ENCODE peak calls at places on chromosomes 3 and 15, in nine cellular contexts. S is T-helper 17 cell; C is right lobe of liver; M is Calu3; U is stimulated activated naive B cell treated with anti-CD40 and anti-IgM and Interleukin-4, amounts not matched to agents 10 μg/mL and 1 μg/mL and 100 μg/mL, for 72 hours; Z is caudate nucleus; Q is neural progenitor cell; P is HEK293T; Y is astrocyte. W is an unnamed sample.

GRCh38 chr3:114660124-114660523 is 366.3 kb downstream of the TIGIT start:
- DNase-seq in P (no peak), M (no peak), Z (no peak), Y (peak), U (no peak), Q (peak), S (no peak), C (no peak), W (no peak)

GRCh38 chr3:133880287-133880686 is 15.4 kb downstream of the RAB6B start:
- DNase-seq in S (no peak), P (no peak), M (no peak), Q (no peak), C (peak), Y (no peak), U (no peak), Z (no peak), W (no peak)

GRCh38 chr3:157533298-157533870 is 30.2 kb upstream of the VEPH1 start:
- DNase-seq in S (no peak), C (no peak), Y (peak), M (no peak), Q (no peak), P (no peak), U (no peak), Z (no peak), W (no peak)

GRCh38 chr3:57423335-57423734 is 120.8 kb downstream of the DNAH12 start:
- DNase-seq in C (no peak), Z (no peak), M (no peak), U (no peak), Q (peak), S (no peak), P (no peak), Y (no peak), W (no peak)

GRCh38 chr15:69457304-69458280 is 5.0 kb downstream of the RPLP1 start:
- DNase-seq in Q (no peak), U (no peak), M (no peak), C (no peak), Z (no peak), Y (no peak), P (no peak), S (no peak), W (peak)

GRCh38 chr3:193130576-193130975 is 110.4 kb upstream of the PLAAT1 start:
- DNase-seq in Q (no peak), S (no peak), Z (no peak), Y (no peak), P (no peak), U (no peak), C (no peak), M (no peak), W (no peak)

GRCh38 chr3:152175576-152175883 is 93.2 kb upstream of the MBNL1 start:
- DNase-seq in C (no peak), M (no peak), S (no peak), P (no peak), U (no peak), Q (no peak), Y (peak), Z (no peak), W (peak)

GRCh38 chr3:38960042-38960622 is 91.6 kb downstream of the SCN11A start:
- DNase-seq in Z (no peak), U (no peak), Q (no peak), M (no peak), Y (no peak), S (no peak), C (no peak), P (no peak), W (no peak)

GRCh38 chr3:150218236-150218635 is 189.9 kb upstream of the TSC22D2 start:
- DNase-seq in Y (peak), Q (no peak), M (no peak), S (no peak), C (no peak), P (no peak), Z (no peak), U (no peak), W (no peak)

GRCh38 chr3:54863806-54864205 is 64.1 kb downstream of the LRTM1 start:
- DNase-seq in C (no peak), Z (no peak), M (no peak), P (no peak), Y (no peak), U (no peak), Q (no peak), S (no peak), W (no peak)

GRCh38 chr3:38401563-38401962 is 52.1 kb upstream of the ACVR2B start:
- DNase-seq in M (no peak), P (no peak), C (no peak), S (no peak), Z (no peak), Q (no peak), Y (no peak), U (no peak), W (no peak)

GRCh38 chr15:74173545-74174215 is at the start of gene ISLR:
- DNase-seq in Q (no peak), S (no peak), Z (no peak), M (no peak), C (peak), Y (peak), U (no peak), P (no peak), W (no peak)

GRCh38 chr15:74845208-74845568 is 2.2 kb upstream of the ULK3 start:
- DNase-seq in M (no peak), Z (no peak), P (no peak), Q (no peak), S (peak), Y (no peak), U (no peak), C (no peak), W (no peak)

GRCh38 chr3:155208183-155208582 is 85.3 kb downstream of the STRIT1 start:
- DNase-seq in Q (no peak), P (no peak), Y (no peak), C (no peak), S (no peak), Z (no peak), M (no peak), U (no peak), W (no peak)

GRCh38 chr3:9351709-9352126 is 11.1 kb upstream of the THUMPD3 start:
- DNase-seq in U (no peak), Y (no peak), C (no peak), M (peak), P (no peak), Q (no peak), S (no peak), Z (no peak), W (peak)

GRCh38 chr15:39461536-39462140 is 119.2 kb upstream of the THBS1 start:
- DNase-seq in U (no peak), M (no peak), Q (no peak), Z (no peak), P (no peak), C (no peak), S (no peak), Y (no peak), W (no peak)

GRCh38 chr3:143832433-143832832 is 15.8 kb downstream of the SLC9A9 start:
- DNase-seq in C (no peak), P (no peak), Z (no peak), Y (peak), Q (no peak), M (no peak), U (no peak), S (no peak), W (no peak)

GRCh38 chr15:64547275-64547674 is 86.9 kb downstream of the ZNF609 start:
- DNase-seq in Q (no peak), S (no peak), C (no peak), Y (no peak), Z (no peak), P (no peak), U (no peak), M (no peak), W (no peak)

GRCh38 chr3:126961191-126961790 is 21.6 kb upstream of the PLXNA1 start:
- DNase-seq in Y (peak), P (no peak), Z (no peak), C (no peak), Q (no peak), U (peak), M (no peak), S (no peak), W (no peak)

GRCh38 chr3:184588776-184589175 is 27.2 kb downstream of the EPHB3 start:
- DNase-seq in Z (no peak), C (no peak), M (no peak), S (no peak), P (no peak), Y (no peak), Q (no peak), U (no peak), W (no peak)

GRCh38 chr15:52360229-52361203 is 64.9 kb upstream of the MYO5C start:
- DNase-seq in Y (no peak), P (no peak), Q (peak), S (no peak), M (no peak), C (no peak), U (no peak), Z (no peak), W (no peak)

GRCh38 chr15:29925227-29926082 is 103.2 kb upstream of the TJP1 start:
- DNase-seq in Z (no peak), Q (peak), Y (peak), U (no peak), M (peak), P (peak), C (peak), S (no peak), W (peak)

GRCh38 chr15:48722764-48723661 is 77.5 kb upstream of the FBN1 start:
- DNase-seq in C (no peak), M (peak), S (no peak), Y (peak), P (no peak), Q (no peak), Z (no peak), U (no peak), W (no peak)

GRCh38 chr15:93178371-93178770 is 89.4 kb upstream of the RGMA start:
- DNase-seq in P (no peak), Y (no peak), M (peak), U (no peak), S (no peak), C (no peak), Z (no peak), Q (no peak), W (peak)

GRCh38 chr3:40254491-40254890 is 55.0 kb upstream of the EIF1B start:
- DNase-seq in U (no peak), P (no peak), Y (no peak), M (no peak), C (no peak), Q (no peak), Z (no peak), S (no peak), W (no peak)

GRCh38 chr3:14234197-14235002 is 55.8 kb downstream of the LSM3 start:
- DNase-seq in C (no peak), Y (peak), M (peak), Q (no peak), Z (no peak), S (no peak), P (no peak), U (no peak), W (no peak)

GRCh38 chr3:124034016-124034808 is 42.3 kb upstream of the ROPN1 start:
- DNase-seq in Q (peak), U (no peak), C (peak), Y (peak), P (peak), M (no peak), S (no peak), Z (no peak), W (peak)

GRCh38 chr3:53140575-53141467 is 10.6 kb upstream of the RFT1 start:
- DNase-seq in P (no peak), Z (no peak), S (no peak), U (no peak), M (no peak), Y (no peak), Q (no peak), C (no peak), W (peak)

GRCh38 chr3:40096561-40097506 is 212.7 kb upstream of the EIF1B start:
- DNase-seq in M (no peak), P (no peak), U (no peak), C (peak), Z (no peak), Q (no peak), S (no peak), Y (peak), W (no peak)

GRCh38 chr3:11567516-11568467 is 75.9 kb downstream of the VGLL4 start:
- DNase-seq in C (peak), M (peak), Z (no peak), Q (no peak), S (no peak), P (no peak), U (no peak), Y (peak), W (no peak)

GRCh38 chr15:78991879-78992278 is 47.0 kb upstream of the CTSH start:
- DNase-seq in S (no peak), C (no peak), M (no peak), Z (no peak), Y (no peak), Q (no peak), P (no peak), U (no peak), W (no peak)

GRCh38 chr3:46091046-46091445 is 63.8 kb upstream of the XCR1 start:
- DNase-seq in Z (no peak), U (no peak), Y (no peak), P (no peak), S (no peak), Q (no peak), M (no peak), C (no peak), W (no peak)

GRCh38 chr15:90091156-90091931 is 10.9 kb downstream of the IDH2 start:
- DNase-seq in S (no peak), P (no peak), M (no peak), Q (no peak), Y (no peak), U (no peak), C (no peak), Z (no peak), W (no peak)

GRCh38 chr15:92393287-92393993 is at the start of gene ST8SIA2:
- DNase-seq in C (no peak), U (no peak), M (no peak), Z (no peak), P (peak), S (no peak), Q (peak), Y (peak), W (no peak)

GRCh38 chr3:48118322-48118721 is 69.9 kb downstream of the CDC25A start:
- DNase-seq in Y (no peak), U (no peak), M (no peak), Z (no peak), C (no peak), Q (peak), P (no peak), S (no peak), W (no peak)

GRCh38 chr15:36936652-36937051 is 163.7 kb downstream of the MEIS2 start:
- DNase-seq in U (no peak), C (no peak), S (no peak), P (no peak), M (no peak), Q (no peak), Y (peak), Z (no peak), W (no peak)

GRCh38 chr3:117018622-117019021 is 309.0 kb downstream of the TUSC7 start:
- DNase-seq in Z (no peak), U (no peak), S (no peak), Y (no peak), M (no peak), P (no peak), C (no peak), Q (no peak), W (no peak)

W was measured in DMS53.